ENCODE peak calls at places on chromosomes 16 and 17, in ten cellular contexts. U is PC-3, M is mucosa of gallbladder, L is LoVo, G is ELF-1, E is HS-27A, A is AG08395, N is KG1, J is AML-193, C is A172. K is an unnamed sample.

GRCh38 chr17:35460354-35460851 is 11.8 kb upstream of the SLFN13 start:
- DNase-seq in U (peak; percentile 76), M (peak; percentile 71), L (peak; percentile 27), G (peak; percentile 80), E (no peak), A (no peak), N (no peak), J (no peak), C (peak; percentile 43), K (no peak)

GRCh38 chr17:2485543-2485942 is 26.1 kb downstream of the METTL16 start:
- DNase-seq in U (peak; percentile 45), M (no peak), L (no peak), G (no peak), E (no peak), A (no peak), N (no peak), J (no peak), C (no peak), K (no peak)

GRCh38 chr17:80452173-80452915 is 24.1 kb downstream of the NPTX1 start:
- DNase-seq in U (no peak), M (no peak), L (no peak), G (no peak), E (no peak), A (no peak), N (no peak), J (no peak), C (no peak), K (no peak)

GRCh38 chr16:67709050-67709449 is 10.1 kb downstream of the GFOD2 start:
- DNase-seq in U (no peak), M (no peak), L (no peak), G (no peak), E (no peak), A (no peak), N (no peak), J (no peak), C (no peak), K (no peak)

GRCh38 chr16:80924372-80924978 is 82.2 kb downstream of the CMC2 start:
- DNase-seq in U (peak; percentile 51), M (peak; percentile 26), L (peak; percentile 28), G (peak; percentile 91), E (no peak), A (peak; percentile 71), N (no peak), J (no peak), C (no peak), K (no peak)

GRCh38 chr16:75319513-75320401 is 68.3 kb upstream of the BCAR1 start:
- DNase-seq in U (peak; percentile 45), M (no peak), L (no peak), G (no peak), E (peak; percentile 85), A (peak; percentile 79), N (no peak), J (no peak), C (peak; percentile 84), K (no peak)

GRCh38 chr16:74737521-74737920 is 36.9 kb upstream of the MLKL start:
- DNase-seq in U (no peak), M (no peak), L (no peak), G (no peak), E (no peak), A (no peak), N (no peak), J (no peak), C (no peak), K (peak; percentile 57)

GRCh38 chr17:56913000-56913866 is 616 bp downstream of the TRIM25 start:
- DNase-seq in U (peak; percentile 16), M (no peak), L (no peak), G (no peak), E (no peak), A (no peak), N (no peak), J (no peak), C (no peak), K (no peak)

GRCh38 chr17:73695035-73695738 is 50.9 kb upstream of the SDK2 start:
- DNase-seq in U (no peak), M (no peak), L (no peak), G (no peak), E (no peak), A (no peak), N (peak; percentile 5), J (no peak), C (no peak), K (no peak)

GRCh38 chr17:68356520-68356919 is 65.2 kb downstream of the ARSG start:
- DNase-seq in U (no peak), M (peak; percentile 13), L (no peak), G (no peak), E (no peak), A (no peak), N (peak; percentile 56), J (peak; percentile 92), C (no peak), K (no peak)

GRCh38 chr17:75683467-75684041 is 16.4 kb downstream of the SAP30BP start:
- DNase-seq in U (peak; percentile 97), M (no peak), L (peak; percentile 90), G (no peak), E (no peak), A (peak; percentile 46), N (no peak), J (no peak), C (peak; percentile 96), K (peak; percentile 2)

GRCh38 chr17:45787044-45787443 is 2.9 kb downstream of the CRHR1 start:
- DNase-seq in U (no peak), M (no peak), L (no peak), G (no peak), E (no peak), A (no peak), N (no peak), J (no peak), C (no peak), K (no peak)

GRCh38 chr16:85542548-85542927 is 70.6 kb upstream of the GSE1 start:
- DNase-seq in U (no peak), M (no peak), L (no peak), G (no peak), E (no peak), A (no peak), N (no peak), J (no peak), C (no peak), K (no peak)

GRCh38 chr17:5552841-5553240 is 31.5 kb downstream of the NLRP1 start:
- DNase-seq in U (no peak), M (no peak), L (no peak), G (no peak), E (no peak), A (no peak), N (no peak), J (no peak), C (no peak), K (no peak)

GRCh38 chr17:77163521-77164280 is 22.9 kb downstream of the SEC14L1 start:
- DNase-seq in U (no peak), M (no peak), L (no peak), G (peak; percentile 23), E (no peak), A (no peak), N (no peak), J (no peak), C (no peak), K (no peak)

GRCh38 chr17:37762669-37763068 is 17.8 kb upstream of the HNF1B start:
- DNase-seq in U (no peak), M (no peak), L (no peak), G (no peak), E (no peak), A (no peak), N (no peak), J (no peak), C (no peak), K (no peak)

GRCh38 chr16:26795184-26795583 is 271.5 kb upstream of the C16orf82 start:
- DNase-seq in U (no peak), M (no peak), L (no peak), G (peak; percentile 6), E (no peak), A (no peak), N (no peak), J (peak; percentile 2), C (no peak), K (no peak)

GRCh38 chr17:78317817-78318400 is 42.0 kb downstream of the SOCS3 start:
- DNase-seq in U (no peak), M (no peak), L (no peak), G (no peak), E (no peak), A (no peak), N (no peak), J (no peak), C (no peak), K (no peak)

GRCh38 chr17:74012465-74012864 is 191.0 kb upstream of the RPL38 start:
- DNase-seq in U (no peak), M (no peak), L (no peak), G (no peak), E (no peak), A (no peak), N (peak; percentile 42), J (no peak), C (no peak), K (peak; percentile 30)

K was measured in chondrocyte.